ENCODE peak calls at places on chromosome X, in five cellular contexts. L is cardiac muscle cell; Q is stimulated activated CD4-positive, alpha-beta T cell treated with anti-CD3 and anti-CD28 coated beads, Interleukin-4, amount 100 ng/mL, for 48 hours; I is NCI-H774; H is posterior cingulate gyrus. J is an unnamed sample.

GRCh38 chrX:55487143-55487542 is 2.5 kb downstream of the USP51 start:
- DNase-seq in L (no peak), Q (no peak), I (no peak), H (peak; percentile 31), J (no peak)

GRCh38 chrX:68249904-68250303 is 183.4 kb downstream of the OPHN1 start:
- DNase-seq in L (no peak), Q (no peak), I (no peak), H (no peak), J (no peak)

GRCh38 chrX:149312097-149312496 is 193.0 kb downstream of the IDS start:
- DNase-seq in L (no peak), Q (no peak), I (no peak), H (no peak), J (no peak)

GRCh38 chrX:3252744-3253143 is 93.7 kb downstream of the MXRA5 start:
- DNase-seq in L (no peak), Q (no peak), I (no peak), H (peak; percentile 79), J (no peak)

GRCh38 chrX:30525732-30526131 is 51.8 kb downstream of the TASL start:
- DNase-seq in L (no peak), Q (no peak), I (no peak), H (no peak), J (no peak)

GRCh38 chrX:117711774-117712173 is 404.8 kb downstream of the KLHL13 start:
- DNase-seq in L (no peak), Q (no peak), I (no peak), H (no peak), J (no peak)

GRCh38 chrX:1212532-1212931 is at the start of gene CRLF2:
- DNase-seq in L (no peak), Q (no peak), I (no peak), H (no peak), J (no peak)

GRCh38 chrX:41827886-41828285 is 95.5 kb downstream of the CASK start:
- DNase-seq in L (peak; percentile 29), Q (no peak), I (no peak), H (no peak), J (no peak)

GRCh38 chrX:133633162-133633561 is 217.9 kb upstream of the GPC4 start:
- DNase-seq in L (no peak), Q (no peak), I (no peak), H (no peak), J (no peak)

GRCh38 chrX:38513087-38513742 is 48.1 kb upstream of the TSPAN7 start:
- DNase-seq in L (no peak), Q (no peak), I (no peak), H (peak; percentile 80), J (no peak)

GRCh38 chrX:153601511-153602110 is 2.7 kb upstream of the CCNQ start:
- DNase-seq in L (no peak), Q (no peak), I (no peak), H (peak; percentile 34), J (no peak)

GRCh38 chrX:31497086-31497485 is 425.2 kb upstream of the FTHL17 start:
- DNase-seq in L (no peak), Q (no peak), I (no peak), H (no peak), J (no peak)

GRCh38 chrX:3582421-3582820 is 131.0 kb downstream of the PRKX start:
- DNase-seq in L (no peak), Q (no peak), I (no peak), H (no peak), J (no peak)

GRCh38 chrX:100264200-100264599 is 145.9 kb downstream of the PCDH19 start:
- DNase-seq in L (no peak), Q (no peak), I (no peak), H (no peak), J (no peak)

GRCh38 chrX:140440891-140441290 is 64.0 kb downstream of the SOX3 start:
- DNase-seq in L (peak; percentile 1), Q (no peak), I (no peak), H (no peak), J (no peak)

GRCh38 chrX:74349387-74349786 is 45.4 kb downstream of the ZCCHC13 start:
- DNase-seq in L (no peak), Q (no peak), I (no peak), H (no peak), J (peak; percentile 5)

GRCh38 chrX:130799393-130799792 is 103.6 kb downstream of the ENOX2 start:
- DNase-seq in L (no peak), Q (no peak), I (no peak), H (no peak), J (no peak)

GRCh38 chrX:123971963-123972362 is 10.5 kb downstream of the STAG2 start:
- DNase-seq in L (no peak), Q (no peak), I (no peak), H (no peak), J (no peak)

GRCh38 chrX:45851434-45851991 is 650.8 kb upstream of the DIPK2B start:
- DNase-seq in L (peak; percentile 37), Q (peak; percentile 59), I (peak; percentile 9), H (peak; percentile 87), J (peak; percentile 52)

GRCh38 chrX:102746134-102746584 is 25.6 kb downstream of the GPRASP3 start:
- DNase-seq in L (peak; percentile 42), Q (no peak), I (no peak), H (peak; percentile 92), J (no peak)

GRCh38 chrX:68898661-68899060 is 69.8 kb downstream of the EFNB1 start:
- DNase-seq in L (no peak), Q (no peak), I (no peak), H (peak; percentile 72), J (no peak)

GRCh38 chrX:102345916-102346315 is 93.9 kb downstream of the NXF2B start:
- DNase-seq in L (peak; percentile 61), Q (peak; percentile 40), I (no peak), H (peak; percentile 87), J (no peak)

GRCh38 chrX:14753436-14753835 is 119.4 kb downstream of the FANCB start:
- DNase-seq in L (no peak), Q (no peak), I (no peak), H (no peak), J (no peak)

GRCh38 chrX:107710617-107711391 is 64.8 kb downstream of the TSC22D3 start:
- DNase-seq in L (no peak), Q (no peak), I (no peak), H (no peak), J (no peak)

GRCh38 chrX:19715711-19716638 is 171.4 kb downstream of the SH3KBP1 start:
- DNase-seq in L (no peak), Q (no peak), I (no peak), H (no peak), J (no peak)

GRCh38 chrX:112056886-112057285 is 25.7 kb downstream of the TRPC5 start:
- DNase-seq in L (no peak), Q (no peak), I (no peak), H (no peak), J (no peak)

GRCh38 chrX:2710041-2710471 is 19.0 kb downstream of the CD99 start:
- DNase-seq in L (no peak), Q (no peak), I (no peak), H (peak; percentile 36), J (peak; percentile 74)

GRCh38 chrX:39477438-39478120 is 620.2 kb downstream of the BCOR start:
- DNase-seq in L (peak; percentile 53), Q (no peak), I (peak; percentile 47), H (peak; percentile 65), J (peak; percentile 28)

GRCh38 chrX:112051546-112051945 is 31.0 kb downstream of the TRPC5 start:
- DNase-seq in L (no peak), Q (no peak), I (no peak), H (no peak), J (no peak)

GRCh38 chrX:47145408-47146120 is 543 bp downstream of the RBM10 start:
- DNase-seq in L (no peak), Q (no peak), I (no peak), H (no peak), J (no peak)

GRCh38 chrX:118615141-118615540 is 112.3 kb upstream of the IL13RA1 start:
- DNase-seq in L (no peak), Q (no peak), I (no peak), H (no peak), J (no peak)

GRCh38 chrX:103776586-103776985 is at the start of gene PLP1:
- DNase-seq in L (no peak), Q (no peak), I (no peak), H (no peak), J (no peak)